ENCODE peak calls at places on chromosome 7, in seven cellular contexts. P, E, D, N, Z, S and H are unnamed samples.

GRCh38 chr7:99504281-99504602 is 220 bp upstream of the ZKSCAN5 start:
- DNase-seq in P (peak; percentile 100), E (peak; percentile 98), D (no peak), N (no peak), Z (peak; percentile 83), S (no peak), H (no peak)

GRCh38 chr7:155811895-155812761 is at the start of gene SHH:
- DNase-seq in P (peak; percentile 46), E (no peak), D (no peak), N (no peak), Z (no peak), S (no peak), H (no peak)

GRCh38 chr7:84923348-84923747 is 263.5 kb downstream of the SEMA3D start:
- DNase-seq in P (no peak), E (no peak), D (no peak), N (no peak), Z (no peak), S (no peak), H (no peak)

GRCh38 chr7:2260820-2261219 is 18.8 kb downstream of the NUDT1 start:
- DNase-seq in P (no peak), E (peak; percentile 76), D (no peak), N (no peak), Z (no peak), S (peak; percentile 44), H (no peak)

GRCh38 chr7:88565401-88565800 is 194.1 kb upstream of the ZNF804B start:
- DNase-seq in P (no peak), E (no peak), D (no peak), N (no peak), Z (no peak), S (no peak), H (no peak)

GRCh38 chr7:36711256-36711655 is 13.0 kb downstream of the AOAH start:
- DNase-seq in P (no peak), E (no peak), D (no peak), N (no peak), Z (no peak), S (no peak), H (no peak)

GRCh38 chr7:8133955-8134733 is 127.8 kb downstream of the ICA1 start:
- DNase-seq in P (no peak), E (no peak), D (no peak), N (peak; percentile 99), Z (no peak), S (no peak), H (no peak)

GRCh38 chr7:100022621-100023020 is 7.2 kb downstream of the ZKSCAN1 start:
- DNase-seq in P (no peak), E (peak; percentile 69), D (peak; percentile 77), N (no peak), Z (no peak), S (peak; percentile 84), H (no peak)

GRCh38 chr7:141483044-141483443 is 68.2 kb upstream of the AGK start:
- DNase-seq in P (no peak), E (no peak), D (no peak), N (no peak), Z (no peak), S (no peak), H (no peak)

GRCh38 chr7:32802305-32802910 is 89.2 kb downstream of the KBTBD2 start:
- DNase-seq in P (no peak), E (no peak), D (no peak), N (no peak), Z (no peak), S (no peak), H (no peak)

GRCh38 chr7:34875481-34875880 is 161.8 kb downstream of the DPY19L1 start:
- DNase-seq in P (no peak), E (no peak), D (no peak), N (no peak), Z (no peak), S (no peak), H (no peak)

GRCh38 chr7:30378275-30378674 is 93.9 kb downstream of the ZNRF2 start:
- DNase-seq in P (no peak), E (no peak), D (no peak), N (no peak), Z (no peak), S (no peak), H (no peak)

GRCh38 chr7:116500071-116500853 is 724 bp downstream of the CAV2 start:
- DNase-seq in P (peak; percentile 71), E (peak; percentile 87), D (peak; percentile 26), N (no peak), Z (no peak), S (peak; percentile 29), H (no peak)
- TF ChIP-seq POLR2AphosphoS5 in P (no peak), E (no peak), D (no peak), N (no peak), Z (peak; percentile 34), S (no peak), H (no peak)

GRCh38 chr7:3955751-3956696 is 655.0 kb downstream of the SDK1 start:
- DNase-seq in P (no peak), E (no peak), D (peak; percentile 14), N (peak; percentile 19), Z (no peak), S (no peak), H (no peak)
- TF ChIP-seq POLR2AphosphoS5 in P (no peak), E (no peak), D (no peak), N (no peak), Z (no peak), S (no peak), H (no peak)

GRCh38 chr7:104981671-104982036 is 32.4 kb upstream of the KMT2E start:
- DNase-seq in P (no peak), E (no peak), D (no peak), N (no peak), Z (no peak), S (no peak), H (no peak)

GRCh38 chr7:104979167-104979841 is 34.7 kb upstream of the KMT2E start:
- DNase-seq in P (peak; percentile 44), E (no peak), D (no peak), N (no peak), Z (peak; percentile 71), S (no peak), H (no peak)

GRCh38 chr7:104980440-104980839 is 33.6 kb upstream of the KMT2E start:
- DNase-seq in P (no peak), E (no peak), D (no peak), N (no peak), Z (no peak), S (no peak), H (no peak)

GRCh38 chr7:104982308-104982755 is 31.7 kb upstream of the KMT2E start:
- DNase-seq in P (no peak), E (no peak), D (no peak), N (no peak), Z (no peak), S (no peak), H (no peak)

DNA sequence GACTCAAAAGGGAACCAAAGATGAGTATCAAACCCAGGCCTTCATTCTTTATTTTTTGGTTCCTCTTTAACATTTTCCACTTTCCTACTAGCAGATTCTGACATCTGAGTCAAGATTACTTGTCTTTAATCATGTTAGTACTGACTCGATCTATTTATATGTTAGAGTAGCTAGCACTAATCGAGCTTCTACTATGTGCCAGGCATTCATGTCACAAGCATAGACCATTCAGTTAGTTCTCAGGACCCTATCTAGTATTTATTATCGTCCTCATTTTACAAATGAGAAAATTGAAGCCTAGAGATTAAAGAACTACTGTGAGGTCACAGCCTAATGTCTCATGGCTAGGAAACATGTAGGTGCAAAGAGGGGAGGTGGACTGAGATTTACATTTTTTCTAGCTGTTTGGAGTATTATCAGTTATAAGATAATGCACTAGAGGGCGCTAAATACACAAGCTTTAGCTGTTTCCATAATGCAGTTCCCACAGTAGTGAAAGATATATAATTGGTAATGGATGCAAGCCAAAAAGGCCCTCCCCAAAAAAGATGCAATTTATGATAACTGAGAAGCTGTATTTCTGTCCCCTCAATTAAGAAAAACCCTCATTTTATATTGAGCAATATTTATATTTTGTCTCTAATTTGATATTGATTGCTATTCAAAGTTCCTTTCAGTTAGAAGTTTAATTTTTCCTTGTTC is 32.9 kb upstream of the KMT2E start:
- DNase-seq in P (peak; percentile 86), E (no peak), D (no peak), N (no peak), Z (peak; percentile 69), S (no peak), H (no peak)
- TF ChIP-seq POLR2AphosphoS5 in P (no peak), E (no peak), D (no peak), N (no peak), Z (peak; percentile 39), S (peak; percentile 14), H (no peak)

DNA sequence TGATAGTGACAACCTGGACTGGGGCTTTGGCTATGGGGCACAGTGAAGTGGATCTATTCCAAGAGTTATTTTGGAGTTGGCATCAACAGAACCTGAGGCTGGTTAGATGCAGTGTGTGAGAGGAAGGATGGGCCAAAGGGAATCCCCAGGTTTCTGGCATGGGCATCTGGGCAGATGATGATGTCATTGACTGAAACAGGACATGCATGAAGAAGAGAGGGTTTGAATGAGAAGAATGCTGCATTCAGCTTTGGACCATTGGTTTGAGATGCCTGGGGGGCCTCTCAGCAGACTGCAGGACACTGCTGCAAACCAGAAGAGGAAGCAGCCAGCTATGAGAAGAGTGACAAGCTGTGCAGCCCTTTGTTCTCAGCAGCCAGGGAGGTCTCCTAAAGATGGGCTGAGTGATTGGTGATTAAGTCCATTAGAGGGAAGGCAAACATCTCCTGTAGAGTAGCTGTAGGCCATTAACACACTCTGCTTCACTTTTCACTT is 23.1 kb upstream of the PIK3CG start:
- DNase-seq in P (no peak), E (no peak), D (no peak), N (no peak), Z (no peak), S (no peak), H (no peak)
- TF ChIP-seq POLR2AphosphoS5 in P (no peak), E (no peak), D (no peak), N (no peak), Z (no peak), S (no peak), H (no peak)

GRCh38 chr7:79329464-79329863 is 124.0 kb downstream of the MAGI2 start:
- DNase-seq in P (no peak), E (no peak), D (no peak), N (no peak), Z (no peak), S (no peak), H (no peak)
- TF ChIP-seq POLR2AphosphoS5 in P (no peak), E (no peak), D (no peak), N (no peak), Z (no peak), S (no peak), H (no peak)

DNA sequence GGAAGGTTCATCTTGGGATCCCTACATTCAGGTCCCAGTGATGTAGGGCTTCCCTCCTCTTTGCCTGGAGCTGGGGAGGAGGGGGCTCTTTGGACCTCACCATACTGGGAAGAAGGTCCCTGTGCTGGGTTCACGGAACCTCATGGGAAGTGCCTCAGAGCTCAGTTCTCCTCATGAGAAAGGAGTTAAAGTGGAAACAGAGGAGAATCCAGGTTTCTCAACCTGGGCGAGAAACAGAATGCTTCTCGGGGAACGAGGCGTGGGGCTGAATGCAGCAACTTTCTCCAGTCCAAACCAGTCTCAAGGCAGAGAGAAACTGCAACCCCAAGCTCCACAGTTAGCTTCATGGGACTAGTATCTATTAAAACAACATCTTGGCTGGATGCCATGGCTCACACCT is 382.7 kb upstream of the FOXK1 start:
- DNase-seq in P (no peak), E (no peak), D (no peak), N (no peak), Z (no peak), S (no peak), H (no peak)
- TF ChIP-seq POLR2AphosphoS5 in P (no peak), E (no peak), D (no peak), N (no peak), Z (no peak), S (no peak), H (no peak)